ENCODE peak calls at places on chromosomes 4 and X, in four cellular contexts. E is BJ, Z is colonic mucosa, D is fibroblast of the aortic adventitia. U is an unnamed sample.

GRCh38 chrX:110168585-110168984 is 149.3 kb downstream of the AMMECR1 start:
- DNase-seq in E (no peak), Z (no peak), D (peak), U (peak)

GRCh38 chr4:38759077-38759789 is 23.6 kb downstream of the TLR10 start:
- DNase-seq in E (no peak), Z (peak), D (peak), U (peak)

GRCh38 chr4:141719585-141719984 is 83.2 kb downstream of the IL15 start:
- DNase-seq in E (no peak), Z (no peak), D (no peak), U (no peak)

GRCh38 chr4:89284828-89285227 is 22.8 kb downstream of the GPRIN3 start:
- DNase-seq in E (no peak), Z (no peak), D (no peak), U (no peak)

GRCh38 chr4:144589512-144589911 is 56.4 kb upstream of the HHIP start:
- DNase-seq in E (no peak), Z (no peak), D (no peak), U (no peak)

GRCh38 chrX:103718120-103718519 is 7.4 kb downstream of the TMEM31 start:
- DNase-seq in E (no peak), Z (no peak), D (no peak), U (no peak)

GRCh38 chr4:81606796-81607550 is 135.3 kb upstream of the RASGEF1B start:
- DNase-seq in E (no peak), Z (peak), D (peak), U (peak)

GRCh38 chrX:151754042-151754419 is 19.5 kb downstream of the CNGA2 start:
- DNase-seq in E (peak), Z (no peak), D (peak), U (peak)

GRCh38 chr4:1075266-1075665 is 38.1 kb downstream of the RNF212 start:
- DNase-seq in E (no peak), Z (no peak), D (no peak), U (no peak)

GRCh38 chrX:129717902-129718301 is 20.9 kb upstream of the XPNPEP2 start:
- DNase-seq in E (no peak), Z (no peak), D (peak), U (peak)

GRCh38 chr4:179415842-179416223 is 1973.6 kb upstream of the AGA start:
- DNase-seq in E (no peak), Z (no peak), D (no peak), U (peak)

GRCh38 chr4:107950746-107951540 is 19.6 kb downstream of the CYP2U1 start:
- DNase-seq in E (no peak), Z (no peak), D (peak), U (no peak)

DNA sequence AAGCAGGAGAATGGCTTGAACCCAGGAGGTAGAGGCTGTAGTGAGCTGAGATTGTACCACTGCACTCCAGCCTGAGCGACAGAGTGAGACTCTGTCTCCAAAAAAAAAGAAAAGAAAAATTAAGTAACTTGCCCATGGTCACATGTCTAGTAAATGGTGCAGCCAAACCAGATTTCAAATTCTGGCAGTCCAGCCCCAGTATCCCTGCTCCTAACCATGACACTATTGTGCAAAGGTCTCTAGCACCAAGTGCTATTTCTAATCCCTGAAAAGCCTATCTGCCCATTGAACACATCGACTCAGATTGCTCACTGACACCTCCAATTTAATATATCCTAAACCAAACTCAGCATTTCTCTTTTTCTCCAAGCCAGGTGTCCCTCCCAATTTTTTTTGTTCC is 7.6 kb upstream of the LAMP2 start:
- DNase-seq in E (no peak), Z (no peak), D (no peak), U (no peak)
- TF ChIP-seq CTCF in E (no peak), Z (no peak), D (no peak), U (no peak)

GRCh38 chr4:110641218-110641617 is 18.3 kb upstream of the PITX2 start:
- DNase-seq in E (no peak), Z (no peak), D (no peak), U (no peak)

GRCh38 chr4:110638347-110638746 is 15.5 kb upstream of the PITX2 start:
- DNase-seq in E (no peak), Z (no peak), D (no peak), U (no peak)

GRCh38 chr4:110640608-110641007 is 17.7 kb upstream of the PITX2 start:
- DNase-seq in E (no peak), Z (no peak), D (no peak), U (no peak)

GRCh38 chr4:110637408-110638131 is 14.7 kb upstream of the PITX2 start:
- DNase-seq in E (no peak), Z (no peak), D (no peak), U (no peak)

GRCh38 chr4:110639207-110640092 is 16.6 kb upstream of the PITX2 start:
- DNase-seq in E (no peak), Z (no peak), D (no peak), U (no peak)
- H3K4me3 ChIP-seq in E (no peak), Z (no peak), D (no peak), U (no peak)

GRCh38 chr4:154029171-154029570 is 240.3 kb upstream of the SFRP2 start:
- DNase-seq in E (no peak), Z (no peak), D (no peak), U (no peak)

GRCh38 chr4:154018659-154019058 is 229.8 kb upstream of the SFRP2 start:
- DNase-seq in E (no peak), Z (no peak), D (no peak), U (no peak)

DNA sequence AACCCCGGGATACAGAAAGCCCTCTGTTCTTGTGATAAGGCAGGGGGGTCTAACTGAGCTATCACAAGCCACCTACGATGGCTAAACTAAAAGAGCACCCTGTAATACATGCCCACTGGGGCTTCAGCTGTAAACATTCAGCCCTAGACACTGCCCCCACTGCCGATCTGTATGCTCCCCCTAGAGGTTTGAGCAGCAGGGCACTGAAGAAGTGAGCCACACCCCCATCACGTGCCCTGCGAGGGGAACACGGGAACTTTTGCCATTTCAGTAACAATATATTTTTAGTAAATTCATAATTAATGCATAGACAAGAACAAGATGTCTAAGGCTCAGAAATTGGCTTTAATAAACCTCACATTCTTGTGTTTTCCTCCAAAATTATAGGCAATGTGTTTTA is 235.2 kb upstream of the SFRP2 start:
- DNase-seq in E (no peak), Z (no peak), D (no peak), U (no peak)
- TF ChIP-seq CTCF in E (no peak), Z (no peak), D (no peak), U (peak)

GRCh38 chrX:410296-410695 is 23.6 kb upstream of the PPP2R3B start:
- DNase-seq in E (no peak), Z (no peak), D (no peak), U (no peak)

GRCh38 chrX:418927-419729 is 32.4 kb upstream of the PPP2R3B start:
- DNase-seq in E (no peak), Z (no peak), D (no peak), U (no peak)

GRCh38 chrX:413322-414201 is 26.9 kb upstream of the PPP2R3B start:
- DNase-seq in E (no peak), Z (no peak), D (peak), U (peak)
- H3K4me3 ChIP-seq in E (no peak), Z (no peak), D (no peak), U (peak)

DNA sequence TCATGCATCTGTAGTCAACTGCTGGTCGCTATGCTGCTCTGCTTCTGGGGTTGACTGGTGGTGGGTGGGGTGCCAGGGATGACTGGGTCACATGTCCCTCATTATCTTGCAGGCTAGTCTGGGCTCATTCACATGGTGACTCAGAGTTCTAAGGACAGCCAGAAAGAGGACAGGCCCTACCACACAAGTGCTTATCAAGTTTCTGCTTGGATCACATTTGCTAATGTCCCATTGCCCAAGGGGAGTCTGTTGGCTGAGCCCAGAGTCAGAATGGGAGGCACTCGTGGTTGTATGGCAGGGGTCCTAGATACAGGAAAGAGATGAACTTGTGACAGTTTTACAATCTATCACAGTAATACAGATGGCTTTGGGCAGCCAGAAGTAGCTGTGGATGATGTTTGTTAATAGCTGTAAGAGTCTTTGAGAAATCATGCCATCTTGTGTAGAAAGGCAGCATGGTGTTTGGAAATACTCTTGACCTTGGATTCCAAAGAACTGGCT is 221.3 kb downstream of the GPAT3 start:
- DNase-seq in E (no peak), Z (no peak), D (peak), U (no peak)
- TF ChIP-seq CTCF in E (no peak), Z (no peak), D (no peak), U (no peak)

DNA sequence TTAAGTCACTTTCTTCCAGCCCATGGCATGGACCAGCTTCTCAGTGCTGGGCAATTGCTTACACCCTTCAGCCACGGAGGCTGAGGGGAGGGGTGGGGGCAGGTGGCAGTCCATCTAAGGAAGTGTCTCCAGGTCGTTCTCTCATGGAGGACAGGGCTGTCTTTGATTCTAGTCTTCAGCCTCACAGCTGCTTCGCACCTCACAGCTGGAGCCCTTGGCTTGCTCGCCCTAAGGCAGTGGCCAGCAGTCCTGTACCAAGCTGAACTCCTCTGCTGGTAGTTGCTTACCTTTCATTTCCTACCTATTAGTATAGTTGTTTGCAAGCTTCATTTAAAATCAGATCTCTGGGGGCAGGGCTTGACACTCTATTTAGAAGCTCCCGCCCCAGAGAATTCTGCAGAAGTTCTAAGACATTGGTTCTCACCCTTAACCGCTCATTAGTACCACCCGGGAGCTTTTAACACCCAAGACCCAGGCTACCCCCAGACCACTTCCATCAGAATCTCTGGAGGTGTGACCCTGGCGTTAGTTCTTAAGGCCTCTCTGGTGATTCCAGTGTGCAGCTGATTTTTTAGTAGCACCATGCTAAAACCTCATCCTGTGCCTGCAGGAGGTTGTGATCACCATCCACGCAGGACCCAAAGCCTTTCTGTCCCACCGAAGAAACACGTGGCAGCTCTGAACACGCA is 386.8 kb downstream of the UNC5C start:
- DNase-seq in E (no peak), Z (no peak), D (no peak), U (no peak)
- H3K4me3 ChIP-seq in E (no peak), Z (no peak), D (no peak), U (no peak)

DNA sequence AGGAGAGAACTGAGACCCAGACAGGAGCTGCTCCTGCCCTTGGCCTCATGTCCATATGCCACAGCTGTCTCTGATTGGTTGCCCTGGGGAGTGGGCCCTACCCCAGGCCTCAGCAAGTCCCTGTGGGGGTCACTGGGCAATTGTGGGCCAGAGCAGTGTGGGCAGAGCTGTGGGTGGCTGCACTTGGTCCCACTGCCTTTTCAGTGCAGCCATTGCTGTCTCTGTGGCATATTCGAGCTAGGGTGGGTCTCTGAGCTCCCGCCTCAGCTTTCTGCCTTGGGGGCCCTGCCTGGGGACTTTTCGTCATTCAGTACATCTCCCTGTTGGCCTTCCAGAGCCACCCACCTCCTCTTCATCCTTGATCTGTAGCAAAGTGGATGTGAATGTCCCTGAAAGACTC is 69.8 kb upstream of the LRPAP1 start:
- DNase-seq in E (no peak), Z (no peak), D (no peak), U (no peak)
- TF ChIP-seq CTCF in E (no peak), Z (no peak), D (no peak), U (no peak)

GRCh38 chr4:7894098-7894676 is 45.5 kb downstream of the AFAP1 start:
- DNase-seq in E (no peak), Z (no peak), D (no peak), U (no peak)
- H3K4me3 ChIP-seq in E (no peak), Z (no peak), D (no peak), U (no peak)

GRCh38 chr4:71188951-71189350 is 149.9 kb upstream of the SLC4A4 start:
- DNase-seq in E (no peak), Z (no peak), D (no peak), U (no peak)

GRCh38 chr4:71187399-71188196 is 151.2 kb upstream of the SLC4A4 start:
- DNase-seq in E (no peak), Z (peak), D (peak), U (peak)

GRCh38 chr4:71186566-71187398 is 152.0 kb upstream of the SLC4A4 start:
- DNase-seq in E (no peak), Z (peak), D (peak), U (peak)

GRCh38 chr4:71188197-71188625 is 150.6 kb upstream of the SLC4A4 start:
- DNase-seq in E (no peak), Z (peak), D (no peak), U (peak)

GRCh38 chr4:71189471-71189870 is 149.3 kb upstream of the SLC4A4 start:
- DNase-seq in E (no peak), Z (peak), D (peak), U (peak)
- TF ChIP-seq CTCF in E (peak), Z (no peak), D (no peak), U (no peak)